ENCODE peak calls at places on chromosomes 1 and 21, in five cellular contexts. N is NB4; H is NCI-H345; I is activated CD8-positive, alpha-beta memory T cell treated with anti-CD3 and anti-CD28 coated beads, Interleukin-2, amount 50 U/mL, for 48 hours; W is stimulated activated CD4-positive, alpha-beta T cell treated with anti-CD3 and anti-CD28 coated beads, Interleukin-12 subunit alpha, Interleukin-12 subunit beta, amount 100 ng/mL, for 4 hours. E is an unnamed sample.

GRCh38 chr1:213656039-213656438 is 331.7 kb upstream of the PROX1 start:
- DNase-seq in N (no peak), H (no peak), I (no peak), W (no peak), E (no peak)

GRCh38 chr1:85372683-85373446 is 92.1 kb downstream of the DDAH1 start:
- DNase-seq in N (no peak), H (no peak), I (no peak), W (no peak), E (peak)

GRCh38 chr21:43645414-43645891 is 13.8 kb downstream of the HSF2BP start:
- DNase-seq in N (peak), H (peak), I (no peak), W (no peak), E (peak)

GRCh38 chr1:85578321-85579295 is 2.0 kb upstream of the CCN1 start:
- DNase-seq in N (no peak), H (no peak), I (no peak), W (no peak), E (no peak)

GRCh38 chr21:39869141-39869818 is 2.0 kb downstream of the PCP4 start:
- DNase-seq in N (no peak), H (peak), I (no peak), W (no peak), E (no peak)

GRCh38 chr1:185813401-185813979 is 79.3 kb downstream of the HMCN1 start:
- DNase-seq in N (peak), H (peak), I (no peak), W (no peak), E (peak)

GRCh38 chr1:180175291-180175690 is 20.6 kb downstream of the QSOX1 start:
- DNase-seq in N (no peak), H (no peak), I (no peak), W (no peak), E (no peak)

GRCh38 chr1:44631333-44631646 is 43.0 kb downstream of the TMEM53 start:
- DNase-seq in N (no peak), H (no peak), I (no peak), W (no peak), E (peak)

E was measured in AML-193.